ENCODE peak calls at places on chromosomes 4 and X, in six cellular contexts. One of them, this sample, is unnamed.

GRCh38 chr4:13893221-13893620 is 265.7 kb upstream of the BOD1L1 start:
- DNase-seq in tibial artery: no peak
- DNase-seq in sigmoid colon: no peak
- DNase-seq in right lobe of liver: no peak
- DNase-seq in PC-3: no peak
- DNase-seq in right atrium auricular region: no peak
- DNase-seq in this sample: no peak

GRCh38 chr4:124887738-124888137 is 175.2 kb upstream of the ANKRD50 start:
- DNase-seq in tibial artery: no peak
- DNase-seq in sigmoid colon: no peak
- DNase-seq in right lobe of liver: no peak
- DNase-seq in PC-3: no peak
- DNase-seq in right atrium auricular region: no peak
- DNase-seq in this sample: no peak

GRCh38 chr4:67719953-67720617 is 19.1 kb upstream of the UBA6 start:
- DNase-seq in tibial artery: no peak
- DNase-seq in sigmoid colon: no peak
- DNase-seq in right lobe of liver: no peak
- DNase-seq in PC-3: no peak
- DNase-seq in right atrium auricular region: no peak
- DNase-seq in this sample: no peak

GRCh38 chr4:176187610-176188009 is 7.8 kb downstream of the SPATA4 start:
- DNase-seq in tibial artery: no peak
- DNase-seq in sigmoid colon: no peak
- DNase-seq in right lobe of liver: no peak
- DNase-seq in PC-3: peak; percentile 17
- DNase-seq in right atrium auricular region: no peak
- DNase-seq in this sample: no peak

GRCh38 chrX:85244411-85245210 is 820 bp downstream of the ZNF711 start:
- DNase-seq in tibial artery: no peak
- DNase-seq in sigmoid colon: no peak
- DNase-seq in right lobe of liver: peak; percentile 9
- DNase-seq in PC-3: no peak
- DNase-seq in right atrium auricular region: no peak
- DNase-seq in this sample: no peak

GRCh38 chr4:13872145-13872544 is 244.6 kb upstream of the BOD1L1 start:
- DNase-seq in tibial artery: no peak
- DNase-seq in sigmoid colon: no peak
- DNase-seq in right lobe of liver: no peak
- DNase-seq in PC-3: no peak
- DNase-seq in right atrium auricular region: no peak
- DNase-seq in this sample: no peak

GRCh38 chr4:19748470-19748869 is 503.2 kb upstream of the SLIT2 start:
- DNase-seq in tibial artery: no peak
- DNase-seq in sigmoid colon: peak; percentile 84
- DNase-seq in right lobe of liver: no peak
- DNase-seq in PC-3: no peak
- DNase-seq in right atrium auricular region: peak; percentile 65
- DNase-seq in this sample: peak; percentile 86

GRCh38 chr4:78720994-78721677 is 55.0 kb upstream of the BMP2K start:
- DNase-seq in tibial artery: peak; percentile 66
- DNase-seq in sigmoid colon: no peak
- DNase-seq in right lobe of liver: peak; percentile 26
- DNase-seq in PC-3: no peak
- DNase-seq in right atrium auricular region: no peak
- DNase-seq in this sample: no peak

GRCh38 chrX:153669901-153670731 is 3.5 kb downstream of the PNCK start:
- DNase-seq in tibial artery: no peak
- DNase-seq in sigmoid colon: peak; percentile 62
- DNase-seq in right lobe of liver: no peak
- DNase-seq in PC-3: no peak
- DNase-seq in right atrium auricular region: no peak
- DNase-seq in this sample: no peak

GRCh38 chrX:130179170-130179569 is 7.4 kb downstream of the RAB33A start:
- DNase-seq in tibial artery: no peak
- DNase-seq in sigmoid colon: no peak
- DNase-seq in right lobe of liver: no peak
- DNase-seq in PC-3: no peak
- DNase-seq in right atrium auricular region: no peak
- DNase-seq in this sample: no peak

GRCh38 chrX:40175416-40176255 is 77.9 kb upstream of the BCOR start:
- DNase-seq in tibial artery: peak; percentile 87
- DNase-seq in sigmoid colon: peak; percentile 89
- DNase-seq in right lobe of liver: peak; percentile 80
- DNase-seq in PC-3: peak; percentile 48
- DNase-seq in right atrium auricular region: peak; percentile 78
- DNase-seq in this sample: no peak

GRCh38 chr4:24001945-24002640 is 112.2 kb upstream of the PPARGC1A start:
- DNase-seq in tibial artery: no peak
- DNase-seq in sigmoid colon: no peak
- DNase-seq in right lobe of liver: no peak
- DNase-seq in PC-3: no peak
- DNase-seq in right atrium auricular region: no peak
- DNase-seq in this sample: no peak

GRCh38 chr4:24001486-24001885 is 111.6 kb upstream of the PPARGC1A start:
- DNase-seq in tibial artery: no peak
- DNase-seq in sigmoid colon: no peak
- DNase-seq in right lobe of liver: no peak
- DNase-seq in PC-3: no peak
- DNase-seq in right atrium auricular region: no peak
- DNase-seq in this sample: no peak

GRCh38 chr4:24002641-24002966 is 112.8 kb upstream of the PPARGC1A start:
- DNase-seq in tibial artery: no peak
- DNase-seq in sigmoid colon: no peak
- DNase-seq in right lobe of liver: no peak
- DNase-seq in PC-3: no peak
- DNase-seq in right atrium auricular region: no peak
- DNase-seq in this sample: no peak

GRCh38 chr4:24003476-24003875 is 113.6 kb upstream of the PPARGC1A start:
- DNase-seq in tibial artery: no peak
- DNase-seq in sigmoid colon: no peak
- DNase-seq in right lobe of liver: no peak
- DNase-seq in PC-3: no peak
- DNase-seq in right atrium auricular region: no peak
- DNase-seq in this sample: no peak

GRCh38 chr4:23999714-24000113 is 109.9 kb upstream of the PPARGC1A start:
- DNase-seq in tibial artery: no peak
- DNase-seq in sigmoid colon: no peak
- DNase-seq in right lobe of liver: no peak
- DNase-seq in PC-3: peak; percentile 7
- DNase-seq in right atrium auricular region: no peak
- DNase-seq in this sample: no peak
- TF ChIP-seq CTCF in tibial artery: no peak
- TF ChIP-seq CTCF in sigmoid colon: no peak
- TF ChIP-seq CTCF in right lobe of liver: no peak
- TF ChIP-seq CTCF in PC-3: no peak
- TF ChIP-seq CTCF in right atrium auricular region: no peak
- TF ChIP-seq CTCF in this sample: no peak

GRCh38 chrX:108148524-108148923 is 56.9 kb downstream of the ATG4A start:
- DNase-seq in tibial artery: no peak
- DNase-seq in sigmoid colon: no peak
- DNase-seq in right lobe of liver: no peak
- DNase-seq in PC-3: no peak
- DNase-seq in right atrium auricular region: no peak
- DNase-seq in this sample: no peak
- H3K27me3 ChIP-seq in tibial artery: no peaks in the 10 kb centered on the region
- H3K27me3 ChIP-seq in sigmoid colon: no peaks in the 10 kb centered on the region
- H3K27me3 ChIP-seq in right lobe of liver: no peaks in the 10 kb centered on the region
- H3K27me3 ChIP-seq in PC-3: no peaks in the 10 kb centered on the region
- H3K27me3 ChIP-seq in right atrium auricular region: no peaks in the 10 kb centered on the region
- H3K27me3 ChIP-seq in this sample: no peaks in the 10 kb centered on the region

GRCh38 chrX:120301960-120302359 is 9.3 kb downstream of the TMEM255A start:
- DNase-seq in tibial artery: no peak
- DNase-seq in sigmoid colon: no peak
- DNase-seq in right lobe of liver: no peak
- DNase-seq in PC-3: no peak
- DNase-seq in right atrium auricular region: no peak
- DNase-seq in this sample: no peak
- H3K4me3 ChIP-seq in tibial artery: no peak overlapping the region
- H3K4me3 ChIP-seq in sigmoid colon: no peak overlapping the region
- H3K4me3 ChIP-seq in right lobe of liver: no peak overlapping the region
- H3K4me3 ChIP-seq in PC-3: no peak overlapping the region
- H3K4me3 ChIP-seq in right atrium auricular region: no peak overlapping the region
- H3K4me3 ChIP-seq in this sample: no peak overlapping the region

GRCh38 chrX:19888419-19888879 is 1.0 kb upstream of the SH3KBP1 start:
- DNase-seq in tibial artery: no peak
- DNase-seq in sigmoid colon: no peak
- DNase-seq in right lobe of liver: no peak
- DNase-seq in PC-3: peak; percentile 80
- DNase-seq in right atrium auricular region: no peak
- DNase-seq in this sample: peak; percentile 30
- TF ChIP-seq CTCF in tibial artery: peak; percentile 48
- TF ChIP-seq CTCF in sigmoid colon: peak; percentile 48
- TF ChIP-seq CTCF in right lobe of liver: peak; percentile 41
- TF ChIP-seq CTCF in PC-3: peak; percentile 75
- TF ChIP-seq CTCF in right atrium auricular region: no peak
- TF ChIP-seq CTCF in this sample: peak; percentile 54

DNA sequence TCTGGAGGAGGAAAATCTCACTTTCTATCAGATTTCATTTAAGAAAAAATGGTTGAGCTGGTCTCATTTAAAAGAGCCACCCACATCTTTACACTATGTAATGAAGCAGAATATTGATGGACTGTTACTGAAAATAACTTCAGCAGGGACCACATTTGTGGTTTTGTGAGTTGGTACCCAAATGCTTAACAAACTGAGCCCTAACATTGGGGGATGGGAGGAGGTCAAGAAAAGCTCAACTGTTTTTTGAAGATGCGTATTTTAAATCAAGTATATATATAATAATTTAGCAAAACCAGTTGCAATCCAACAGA is 30.1 kb downstream of the HOPX start:
- DNase-seq in tibial artery: no peak
- DNase-seq in sigmoid colon: no peak
- DNase-seq in right lobe of liver: no peak
- DNase-seq in PC-3: no peak
- DNase-seq in right atrium auricular region: no peak
- DNase-seq in this sample: no peak
- H3K27me3 ChIP-seq in tibial artery: no peaks in the 10 kb centered on the region
- H3K27me3 ChIP-seq in sigmoid colon: peaks cover under 1% of the 10 kb centered on the region
- H3K27me3 ChIP-seq in right lobe of liver: no peaks in the 10 kb centered on the region
- H3K27me3 ChIP-seq in PC-3: no peaks in the 10 kb centered on the region
- H3K27me3 ChIP-seq in right atrium auricular region: no peaks in the 10 kb centered on the region
- H3K27me3 ChIP-seq in this sample: peaks cover 30% of the 10 kb centered on the region

GRCh38 chr4:16083217-16084191 is at the start of gene PROM1:
- DNase-seq in tibial artery: no peak
- DNase-seq in sigmoid colon: no peak
- DNase-seq in right lobe of liver: peak; percentile 36
- DNase-seq in PC-3: no peak
- DNase-seq in right atrium auricular region: no peak
- DNase-seq in this sample: no peak
- H3K4me3 ChIP-seq in tibial artery: peak within 1 kb of the TSS; percentile 53
- H3K4me3 ChIP-seq in sigmoid colon: peak within 1 kb of the TSS; percentile 21
- H3K4me3 ChIP-seq in right lobe of liver: peak within 1 kb of the TSS; percentile 31
- H3K4me3 ChIP-seq in PC-3: no peak within 1 kb of the TSS
- H3K4me3 ChIP-seq in right atrium auricular region: peak within 1 kb of the TSS; percentile 62
- H3K4me3 ChIP-seq in this sample: no peak within 1 kb of the TSS

GRCh38 chr4:8308144-8308543 is 38.6 kb downstream of the HTRA3 start:
- DNase-seq in tibial artery: peak; percentile 39
- DNase-seq in sigmoid colon: peak; percentile 60
- DNase-seq in right lobe of liver: no peak
- DNase-seq in PC-3: no peak
- DNase-seq in right atrium auricular region: no peak
- DNase-seq in this sample: no peak

GRCh38 chr4:8307126-8307525 is 37.6 kb downstream of the HTRA3 start:
- DNase-seq in tibial artery: peak; percentile 60
- DNase-seq in sigmoid colon: peak; percentile 68
- DNase-seq in right lobe of liver: no peak
- DNase-seq in PC-3: no peak
- DNase-seq in right atrium auricular region: no peak
- DNase-seq in this sample: no peak

GRCh38 chr4:8310306-8310705 is 40.8 kb downstream of the HTRA3 start:
- DNase-seq in tibial artery: peak; percentile 33
- DNase-seq in sigmoid colon: peak; percentile 40
- DNase-seq in right lobe of liver: no peak
- DNase-seq in PC-3: no peak
- DNase-seq in right atrium auricular region: no peak
- DNase-seq in this sample: no peak

GRCh38 chr4:8307714-8308113 is 38.2 kb downstream of the HTRA3 start:
- DNase-seq in tibial artery: peak; percentile 57
- DNase-seq in sigmoid colon: peak; percentile 46
- DNase-seq in right lobe of liver: no peak
- DNase-seq in PC-3: no peak
- DNase-seq in right atrium auricular region: no peak
- DNase-seq in this sample: no peak

GRCh38 chr4:8308856-8309771 is 39.6 kb downstream of the HTRA3 start:
- DNase-seq in tibial artery: peak; percentile 86
- DNase-seq in sigmoid colon: peak; percentile 90
- DNase-seq in right lobe of liver: no peak
- DNase-seq in PC-3: no peak
- DNase-seq in right atrium auricular region: peak; percentile 84
- DNase-seq in this sample: no peak
- TF ChIP-seq CTCF in tibial artery: no peak
- TF ChIP-seq CTCF in sigmoid colon: peak; percentile 13
- TF ChIP-seq CTCF in right lobe of liver: no peak
- TF ChIP-seq CTCF in PC-3: no peak
- TF ChIP-seq CTCF in right atrium auricular region: no peak
- TF ChIP-seq CTCF in this sample: no peak

GRCh38 chr4:42397256-42397634 is at the start of gene SHISA3:
- DNase-seq in tibial artery: no peak
- DNase-seq in sigmoid colon: no peak
- DNase-seq in right lobe of liver: peak; percentile 26
- DNase-seq in PC-3: peak; percentile 53
- DNase-seq in right atrium auricular region: no peak
- DNase-seq in this sample: no peak
- H3K27me3 ChIP-seq in tibial artery: no peaks in the 10 kb centered on the region
- H3K27me3 ChIP-seq in sigmoid colon: peaks cover 17% of the 10 kb centered on the region
- H3K27me3 ChIP-seq in right lobe of liver: peaks cover 19% of the 10 kb centered on the region
- H3K27me3 ChIP-seq in PC-3: no peaks in the 10 kb centered on the region
- H3K27me3 ChIP-seq in right atrium auricular region: peaks cover 6% of the 10 kb centered on the region
- H3K27me3 ChIP-seq in this sample: peaks cover 34% of the 10 kb centered on the region

GRCh38 chr4:10949039-10949728 is 264.6 kb upstream of the CLNK start:
- DNase-seq in tibial artery: no peak
- DNase-seq in sigmoid colon: no peak
- DNase-seq in right lobe of liver: no peak
- DNase-seq in PC-3: no peak
- DNase-seq in right atrium auricular region: no peak
- DNase-seq in this sample: no peak
- H3K4me3 ChIP-seq in tibial artery: no peak overlapping the region
- H3K4me3 ChIP-seq in sigmoid colon: no peak overlapping the region
- H3K4me3 ChIP-seq in right lobe of liver: no peak overlapping the region
- H3K4me3 ChIP-seq in PC-3: no peak overlapping the region
- H3K4me3 ChIP-seq in right atrium auricular region: no peak overlapping the region
- H3K4me3 ChIP-seq in this sample: no peak overlapping the region

This sample was measured in BJ.